ENCODE peak calls at places on chromosomes 3 and 15, in ten cellular contexts. Z is neural progenitor cell; K is neuronal stem cell; G is endodermal cell; S is kidney epithelial cell; B is lower lobe of right lung; O is GM12865; A is dorsolateral prefrontal cortex; Y is cardiac muscle cell; E is CD4-positive, alpha-beta memory T cell. X is an unnamed sample.
A peak's percentile ranks its signal among the peaks of the same experiment; 100 is the strongest.

GRCh38 chr3:53303957-53304356 is 43.4 kb downstream of the DCP1A start:
- DNase-seq in Y (peak; percentile 22), Z (no peak), B (no peak), G (no peak), S (no peak), K (no peak), E (no peak), O (no peak), A (no peak), X (no peak)

GRCh38 chr3:124760601-124761000 is 30.3 kb downstream of the UMPS start:
- DNase-seq in Z (no peak), O (no peak), S (no peak), A (no peak), K (no peak), B (no peak), G (no peak), E (no peak), Y (peak; percentile 60), X (no peak)

GRCh38 chr3:94904275-94904674 is 841.4 kb downstream of the NSUN3 start:
- DNase-seq in B (no peak), E (no peak), S (no peak), A (no peak), Y (no peak), O (no peak), Z (no peak), G (no peak), K (no peak), X (no peak)

GRCh38 chr3:117836296-117836695 is 1126.7 kb downstream of the TUSC7 start:
- DNase-seq in G (no peak), A (no peak), O (no peak), Y (no peak), Z (no peak), K (no peak), B (no peak), E (no peak), S (no peak), X (no peak)

GRCh38 chr15:37289109-37289765 is 188.9 kb upstream of the MEIS2 start:
- DNase-seq in K (no peak), Z (peak; percentile 50), B (no peak), S (no peak), E (no peak), A (no peak), O (no peak), G (peak; percentile 61), Y (peak; percentile 30), X (no peak)

GRCh38 chr15:63019539-63020109 is 22.9 kb upstream of the TPM1 start:
- DNase-seq in Z (peak; percentile 73), Y (peak; percentile 74), O (no peak), G (peak; percentile 81), S (peak; percentile 91), B (no peak), E (no peak), K (no peak), A (no peak), X (no peak)

GRCh38 chr3:144282313-144282712 is 310.7 kb downstream of the DIPK2A start:
- DNase-seq in B (no peak), S (no peak), Z (peak; percentile 57), O (no peak), E (no peak), G (no peak), Y (no peak), K (peak; percentile 6), A (no peak), X (no peak)

GRCh38 chr15:20340331-20340811 is 201.2 kb downstream of the GOLGA6L6 start:
- DNase-seq in K (no peak), E (no peak), B (peak; percentile 91), Y (no peak), A (no peak), O (peak; percentile 47), G (peak; percentile 77), S (no peak), Z (no peak), X (no peak)

GRCh38 chr3:10975695-10976234 is 16.8 kb upstream of the SLC6A1 start:
- DNase-seq in Z (no peak), A (no peak), E (no peak), O (no peak), K (no peak), B (no peak), G (no peak), S (no peak), Y (no peak), X (no peak)

GRCh38 chr15:52857937-52858336 is 67.8 kb upstream of the ONECUT1 start:
- DNase-seq in G (peak; percentile 57), Y (no peak), O (no peak), E (no peak), S (no peak), A (no peak), B (no peak), K (peak; percentile 37), Z (no peak), X (no peak)

DNA sequence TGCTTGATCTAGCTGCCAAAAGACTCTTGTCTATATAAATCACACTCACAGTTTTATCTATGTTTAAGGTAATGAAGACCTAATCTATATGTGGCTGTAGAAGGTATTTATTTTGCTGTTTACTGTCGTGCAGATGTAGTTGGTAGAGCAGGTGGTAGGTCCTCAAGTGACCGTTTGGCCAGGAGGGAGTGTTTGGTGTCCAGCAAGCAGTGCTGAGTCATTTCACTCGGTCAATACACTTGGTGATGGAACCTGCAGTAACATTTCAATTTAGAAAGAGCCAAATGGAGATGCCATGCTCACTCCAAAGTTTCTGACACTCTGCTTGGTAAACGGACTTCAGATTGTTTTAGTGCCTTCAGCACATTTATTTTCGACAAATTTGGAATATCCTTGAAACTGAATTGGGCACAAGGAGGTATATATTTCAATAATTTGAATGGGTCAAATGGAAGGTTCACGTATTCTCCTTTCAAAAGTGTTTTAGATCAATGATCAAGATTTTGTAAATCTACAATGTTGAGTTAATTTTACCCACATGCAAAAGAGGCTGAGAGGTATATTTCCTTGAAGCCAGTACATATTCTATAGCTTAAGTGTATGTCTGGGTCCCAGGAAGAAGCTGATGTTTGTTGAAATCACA is 7.5 kb upstream of the CX3CR1 start:
- DNase-seq in O (no peak), B (no peak), G (no peak), S (no peak), E (no peak), Z (no peak), Y (no peak), K (no peak), A (no peak), X (no peak)
- H3K4me3 ChIP-seq in O (no peak overlapping the region), B (no peak overlapping the region), G (no peak overlapping the region), S (no peak overlapping the region), E (no peak overlapping the region), Z (no peak overlapping the region), Y (no peak overlapping the region), K (no peak overlapping the region), A (no peak overlapping the region), X (no peak overlapping the region)

DNA sequence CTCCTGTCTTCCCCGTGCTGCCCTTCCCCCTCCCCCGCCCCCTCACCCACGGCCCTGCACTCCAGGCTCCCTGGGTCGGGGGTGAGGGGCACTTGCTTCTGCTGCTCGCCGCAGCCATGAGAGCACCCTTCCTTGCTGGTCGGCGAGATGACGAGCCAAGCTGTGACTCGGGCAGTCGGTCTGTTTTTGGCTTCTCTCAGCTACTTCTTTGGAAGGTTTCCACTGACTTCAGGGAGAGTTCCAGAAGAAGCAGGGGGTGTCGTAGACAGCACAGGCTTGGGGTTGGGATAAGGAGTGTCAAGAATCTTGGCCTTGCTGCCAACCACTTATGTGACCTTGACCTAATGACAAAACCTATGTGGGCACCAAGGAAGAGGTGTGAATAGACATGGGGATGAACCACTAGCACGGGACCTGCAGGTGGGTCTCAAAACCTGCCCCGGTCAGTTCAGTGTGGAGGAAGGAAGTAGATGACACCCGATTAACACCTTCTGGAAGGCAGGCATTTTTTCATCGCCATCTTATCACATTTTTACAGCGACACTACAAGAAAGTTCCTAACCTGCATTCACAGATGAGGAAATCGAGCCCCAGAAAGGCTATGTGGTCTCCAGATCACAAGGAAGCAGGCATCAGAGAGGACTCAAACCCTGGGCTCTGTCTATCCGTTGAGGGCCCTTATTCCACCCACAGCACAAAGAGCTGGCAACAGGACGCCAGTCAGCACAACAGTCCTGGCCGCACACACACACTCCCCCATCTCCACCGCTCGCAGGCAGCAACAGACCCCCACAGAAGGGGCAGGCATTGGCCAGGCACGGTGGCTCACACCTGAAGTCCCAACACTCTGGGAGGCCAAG is 120.9 kb downstream of the LIPC start:
- DNase-seq in O (no peak), B (no peak), E (no peak), G (peak; percentile 43), Z (no peak), Y (peak; percentile 72), A (no peak), K (no peak), S (no peak), X (no peak)
- H3K4me3 ChIP-seq in O (no peak overlapping the region), B (peak overlapping the region; percentile 24), E (no peak overlapping the region), G (no peak overlapping the region), Z (no peak overlapping the region), Y (no peak overlapping the region), A (peak overlapping the region; percentile 22), K (no peak overlapping the region), S (no peak overlapping the region), X (no peak overlapping the region)

GRCh38 chr3:128107809-128108208 is 15.8 kb downstream of the RUVBL1 start:
- DNase-seq in G (peak; percentile 58), E (no peak), B (no peak), S (no peak), A (no peak), Z (no peak), Y (no peak), K (no peak), O (no peak), X (no peak)

GRCh38 chr3:128111147-128111546 is 12.5 kb downstream of the RUVBL1 start:
- DNase-seq in O (no peak), K (no peak), G (no peak), E (no peak), Y (no peak), S (no peak), A (no peak), B (no peak), Z (no peak), X (no peak)

GRCh38 chr3:128113817-128114794 is 9.5 kb downstream of the RUVBL1 start:
- DNase-seq in S (no peak), B (no peak), O (peak; percentile 69), G (no peak), A (no peak), Z (no peak), K (no peak), E (no peak), Y (no peak), X (no peak)

GRCh38 chr3:128112406-128112968 is 11.1 kb downstream of the RUVBL1 start:
- DNase-seq in K (no peak), E (peak; percentile 71), Z (no peak), Y (peak; percentile 85), O (peak; percentile 75), G (no peak), A (no peak), S (peak; percentile 76), B (no peak), X (peak; percentile 49)
- H3K4me3 ChIP-seq in K (no peak overlapping the region), E (no peak overlapping the region), Z (no peak overlapping the region), Y (no peak overlapping the region), O (no peak overlapping the region), G (no peak overlapping the region), A (no peak overlapping the region), S (no peak overlapping the region), B (no peak overlapping the region), X (no peak overlapping the region)

GRCh38 chr15:85445361-85445760 is 65.0 kb downstream of the AKAP13 start:
- DNase-seq in A (no peak), G (no peak), Z (no peak), K (no peak), E (no peak), S (no peak), O (no peak), Y (no peak), B (no peak), X (no peak)
- H3K4me3 ChIP-seq in A (no peak overlapping the region), G (no peak overlapping the region), Z (peak overlapping the region; percentile 20), K (no peak overlapping the region), E (no peak overlapping the region), S (no peak overlapping the region), O (no peak overlapping the region), Y (no peak overlapping the region), B (no peak overlapping the region), X (no peak overlapping the region)

GRCh38 chr3:128490650-128491070 is 2.3 kb downstream of the GATA2 start:
- DNase-seq in E (no peak), Y (no peak), A (no peak), O (no peak), B (no peak), Z (no peak), K (no peak), G (no peak), S (no peak), X (no peak)
- H3K4me3 ChIP-seq in E (no peak overlapping the region), Y (peak overlapping the region; percentile 58), A (peak overlapping the region; percentile 50), O (no peak overlapping the region), B (peak overlapping the region; percentile 65), Z (no peak overlapping the region), K (no peak overlapping the region), G (no peak overlapping the region), S (peak overlapping the region; percentile 37), X (peak overlapping the region; percentile 78)